ENCODE peak calls at places on chromosomes 4 and X, in five cellular contexts. One of them, this sample, is unnamed. For H3K4me1, the result is how much of the 10 kb centered on the place peaks cover.

GRCh38 chr4:2251795-2252529 is 9.9 kb downstream of the MXD4 start:
- DNase-seq in lower lobe of right lung: peak
- DNase-seq in colonic mucosa: peak
- DNase-seq in A549: no peak
- DNase-seq in IMR-90: no peak
- DNase-seq in this sample: no peak

GRCh38 chrX:634306-634958 is 3.8 kb downstream of the SHOX start:
- DNase-seq in lower lobe of right lung: no peak
- DNase-seq in colonic mucosa: no peak
- DNase-seq in A549: no peak
- DNase-seq in IMR-90: no peak
- DNase-seq in this sample: no peak

GRCh38 chrX:69362889-69363288 is 141.2 kb upstream of the NALF2 start:
- DNase-seq in lower lobe of right lung: no peak
- DNase-seq in colonic mucosa: peak
- DNase-seq in A549: no peak
- DNase-seq in IMR-90: no peak
- DNase-seq in this sample: peak

GRCh38 chrX:9291666-9292065 is 173.2 kb upstream of the TBL1X start:
- DNase-seq in lower lobe of right lung: no peak
- DNase-seq in colonic mucosa: no peak
- DNase-seq in A549: no peak
- DNase-seq in IMR-90: no peak
- DNase-seq in this sample: no peak

GRCh38 chrX:39992300-39992699 is 105.5 kb downstream of the BCOR start:
- DNase-seq in lower lobe of right lung: no peak
- DNase-seq in colonic mucosa: no peak
- DNase-seq in A549: no peak
- DNase-seq in IMR-90: no peak
- DNase-seq in this sample: no peak

GRCh38 chr4:94032754-94033153 is 174.9 kb upstream of the SMARCAD1 start:
- DNase-seq in lower lobe of right lung: no peak
- DNase-seq in colonic mucosa: no peak
- DNase-seq in A549: no peak
- DNase-seq in IMR-90: no peak
- DNase-seq in this sample: no peak

GRCh38 chrX:53211391-53211978 is 13.5 kb downstream of the KDM5C start:
- DNase-seq in lower lobe of right lung: no peak
- DNase-seq in colonic mucosa: no peak
- DNase-seq in A549: no peak
- DNase-seq in IMR-90: peak
- DNase-seq in this sample: no peak

GRCh38 chr4:2650276-2650675 is 105.9 kb downstream of the TNIP2 start:
- DNase-seq in lower lobe of right lung: peak
- DNase-seq in colonic mucosa: no peak
- DNase-seq in A549: no peak
- DNase-seq in IMR-90: no peak
- DNase-seq in this sample: no peak

GRCh38 chrX:10617964-10618342 is 2.4 kb downstream of the MID1 start:
- DNase-seq in lower lobe of right lung: no peak
- DNase-seq in colonic mucosa: peak
- DNase-seq in A549: peak
- DNase-seq in IMR-90: peak
- DNase-seq in this sample: no peak

GRCh38 chr4:146282662-146283061 is 68.3 kb downstream of the REELD1 start:
- DNase-seq in lower lobe of right lung: no peak
- DNase-seq in colonic mucosa: no peak
- DNase-seq in A549: no peak
- DNase-seq in IMR-90: no peak
- DNase-seq in this sample: no peak

GRCh38 chrX:41145920-41146608 is 60.8 kb downstream of the USP9X start:
- DNase-seq in lower lobe of right lung: no peak
- DNase-seq in colonic mucosa: no peak
- DNase-seq in A549: no peak
- DNase-seq in IMR-90: peak
- DNase-seq in this sample: no peak

GRCh38 chrX:67601771-67602170 is 58.0 kb downstream of the AR start:
- DNase-seq in lower lobe of right lung: no peak
- DNase-seq in colonic mucosa: no peak
- DNase-seq in A549: no peak
- DNase-seq in IMR-90: no peak
- DNase-seq in this sample: no peak

GRCh38 chr4:24802648-24803047 is 7.3 kb downstream of the SOD3 start:
- DNase-seq in lower lobe of right lung: no peak
- DNase-seq in colonic mucosa: no peak
- DNase-seq in A549: no peak
- DNase-seq in IMR-90: no peak
- DNase-seq in this sample: no peak

GRCh38 chr4:13985824-13986223 is 358.3 kb upstream of the BOD1L1 start:
- DNase-seq in lower lobe of right lung: no peak
- DNase-seq in colonic mucosa: no peak
- DNase-seq in A549: no peak
- DNase-seq in IMR-90: peak
- DNase-seq in this sample: no peak

GRCh38 chr4:119626420-119626819 is 2.2 kb downstream of the PDE5A start:
- DNase-seq in lower lobe of right lung: no peak
- DNase-seq in colonic mucosa: no peak
- DNase-seq in A549: no peak
- DNase-seq in IMR-90: no peak
- DNase-seq in this sample: no peak

GRCh38 chr4:119626943-119627266 is 1.7 kb downstream of the PDE5A start:
- DNase-seq in lower lobe of right lung: no peak
- DNase-seq in colonic mucosa: no peak
- DNase-seq in A549: no peak
- DNase-seq in IMR-90: no peak
- DNase-seq in this sample: no peak

GRCh38 chr4:119628281-119629141 is at the start of gene PDE5A:
- DNase-seq in lower lobe of right lung: peak
- DNase-seq in colonic mucosa: peak
- DNase-seq in A549: peak
- DNase-seq in IMR-90: peak
- DNase-seq in this sample: peak

GRCh38 chr4:119627267-119628190 is 1.1 kb downstream of the PDE5A start:
- DNase-seq in lower lobe of right lung: peak
- DNase-seq in colonic mucosa: peak
- DNase-seq in A549: peak
- DNase-seq in IMR-90: peak
- DNase-seq in this sample: peak

DNA sequence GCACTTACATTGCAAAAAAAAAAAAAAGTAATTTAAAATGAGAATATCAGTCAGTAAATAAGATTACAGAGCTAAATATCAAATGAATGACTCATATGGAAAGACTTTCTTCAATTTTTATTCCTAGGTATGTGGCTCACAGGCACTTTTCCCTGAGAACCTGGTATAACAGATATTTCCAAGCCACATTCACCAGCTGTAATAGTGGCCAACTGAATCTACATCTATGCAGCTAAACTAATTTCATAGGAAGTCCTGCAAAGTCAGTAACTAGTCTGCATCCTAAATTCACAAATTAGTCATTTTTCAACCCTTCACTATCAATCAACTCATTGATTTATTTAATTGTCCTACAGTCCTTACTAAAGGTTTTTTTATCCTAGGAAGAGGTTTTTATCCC is 5.6 kb downstream of the PDE5A start:
- DNase-seq in lower lobe of right lung: no peak
- DNase-seq in colonic mucosa: no peak
- DNase-seq in A549: no peak
- DNase-seq in IMR-90: peak
- DNase-seq in this sample: no peak
- H3K4me3 ChIP-seq in lower lobe of right lung: no peak
- H3K4me3 ChIP-seq in colonic mucosa: no peak
- H3K4me3 ChIP-seq in A549: no peak
- H3K4me3 ChIP-seq in IMR-90: peak
- H3K4me3 ChIP-seq in this sample: no peak

DNA sequence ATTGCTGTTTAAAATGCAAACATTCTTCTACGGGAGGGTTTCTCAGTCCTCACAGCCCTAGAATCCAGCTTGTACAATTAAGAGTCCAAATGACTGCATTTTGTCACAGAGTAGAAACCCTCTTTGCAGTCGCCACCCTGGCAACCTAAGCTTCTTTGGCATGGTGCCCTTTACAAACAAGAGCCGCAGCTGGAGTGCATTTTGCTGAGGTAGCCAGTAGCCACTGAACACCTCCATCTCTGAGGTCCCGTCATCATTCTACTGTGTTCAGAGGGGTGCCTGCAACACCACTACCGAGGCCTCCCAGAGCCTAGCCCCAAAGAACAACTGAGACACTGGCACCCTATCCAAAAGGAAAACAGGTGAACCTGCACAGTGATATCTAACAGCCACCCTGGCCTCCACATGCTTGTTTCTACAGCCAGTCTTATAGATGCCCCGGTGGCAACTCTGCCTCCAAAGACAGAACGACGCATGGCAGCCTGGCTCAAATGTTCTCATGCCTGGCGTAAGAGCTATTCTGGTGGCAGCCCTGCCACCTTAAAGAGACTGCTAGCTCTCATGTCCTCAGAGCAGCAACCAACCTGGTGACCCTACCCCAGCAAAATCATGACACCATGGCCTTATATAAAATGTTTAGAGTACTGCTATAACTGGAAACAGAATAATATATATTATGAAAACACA is 801.9 kb downstream of the TECRL start:
- DNase-seq in lower lobe of right lung: no peak
- DNase-seq in colonic mucosa: no peak
- DNase-seq in A549: no peak
- DNase-seq in IMR-90: no peak
- DNase-seq in this sample: no peak
- H3K4me1 ChIP-seq in lower lobe of right lung: under half
- H3K4me1 ChIP-seq in colonic mucosa: under half
- H3K4me1 ChIP-seq in A549: under half
- H3K4me1 ChIP-seq in IMR-90: under half
- H3K4me1 ChIP-seq in this sample: under half

DNA sequence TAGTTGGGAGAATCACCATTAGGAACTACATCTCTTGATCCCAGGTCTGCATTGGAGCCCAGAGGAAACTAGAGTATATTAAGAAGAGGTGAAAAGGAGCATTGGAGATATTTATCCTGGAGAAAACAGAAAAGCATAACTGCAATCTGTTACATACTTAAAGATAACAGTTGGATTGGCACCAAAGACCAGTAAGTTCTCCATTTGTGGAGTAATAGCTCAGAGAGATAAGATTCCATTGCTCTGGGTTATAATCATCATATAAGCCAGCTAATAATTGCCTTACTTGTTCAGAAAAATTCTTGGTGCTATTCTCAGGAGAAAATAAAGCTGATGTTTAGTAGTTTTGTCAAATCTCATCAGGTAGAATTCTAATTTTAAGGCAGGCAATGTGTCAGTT is 20.6 kb downstream of the GRPR start:
- DNase-seq in lower lobe of right lung: no peak
- DNase-seq in colonic mucosa: no peak
- DNase-seq in A549: no peak
- DNase-seq in IMR-90: no peak
- DNase-seq in this sample: no peak
- H3K4me3 ChIP-seq in lower lobe of right lung: no peak
- H3K4me3 ChIP-seq in colonic mucosa: no peak
- H3K4me3 ChIP-seq in A549: no peak
- H3K4me3 ChIP-seq in IMR-90: no peak
- H3K4me3 ChIP-seq in this sample: no peak

GRCh38 chr4:89299153-89299789 is 8.3 kb downstream of the GPRIN3 start:
- DNase-seq in lower lobe of right lung: no peak
- DNase-seq in colonic mucosa: peak
- DNase-seq in A549: no peak
- DNase-seq in IMR-90: no peak
- DNase-seq in this sample: no peak
- H3K4me1 ChIP-seq in lower lobe of right lung: half or more
- H3K4me1 ChIP-seq in colonic mucosa: under half
- H3K4me1 ChIP-seq in A549: half or more
- H3K4me1 ChIP-seq in IMR-90: under half
- H3K4me1 ChIP-seq in this sample: half or more

GRCh38 chr4:79964715-79965345 is 108.2 kb downstream of the ANTXR2 start:
- DNase-seq in lower lobe of right lung: peak
- DNase-seq in colonic mucosa: no peak
- DNase-seq in A549: no peak
- DNase-seq in IMR-90: no peak
- DNase-seq in this sample: no peak

GRCh38 chr4:79958511-79959264 is 114.3 kb downstream of the ANTXR2 start:
- DNase-seq in lower lobe of right lung: no peak
- DNase-seq in colonic mucosa: no peak
- DNase-seq in A549: no peak
- DNase-seq in IMR-90: no peak
- DNase-seq in this sample: no peak

GRCh38 chr4:79959652-79960051 is 113.4 kb downstream of the ANTXR2 start:
- DNase-seq in lower lobe of right lung: no peak
- DNase-seq in colonic mucosa: no peak
- DNase-seq in A549: no peak
- DNase-seq in IMR-90: no peak
- DNase-seq in this sample: no peak

GRCh38 chr4:79964020-79964714 is 108.9 kb downstream of the ANTXR2 start:
- DNase-seq in lower lobe of right lung: no peak
- DNase-seq in colonic mucosa: no peak
- DNase-seq in A549: no peak
- DNase-seq in IMR-90: no peak
- DNase-seq in this sample: no peak
- H3K4me3 ChIP-seq in lower lobe of right lung: no peak
- H3K4me3 ChIP-seq in colonic mucosa: no peak
- H3K4me3 ChIP-seq in A549: no peak
- H3K4me3 ChIP-seq in IMR-90: no peak
- H3K4me3 ChIP-seq in this sample: no peak

This sample was measured in CD8-positive, alpha-beta T cell.